ENCODE peak calls at places on chromosomes 3 and 15, in five cellular contexts. F, L, Z, Y and E are unnamed samples.
A peak's percentile ranks its signal among the peaks of the same experiment; 100 is the strongest.

GRCh38 chr3:14576163-14576562 is 36.0 kb upstream of the GRIP2 start:
- DNase-seq in Z (no peak), L (no peak), F (no peak), Y (no peak), E (no peak)

GRCh38 chr3:120506076-120506827 is 55.5 kb upstream of the FSTL1 start:
- DNase-seq in L (no peak), Y (no peak), F (no peak), Z (no peak), E (no peak)

GRCh38 chr3:53721187-53721946 is 124.9 kb downstream of the CHDH start:
- DNase-seq in F (no peak), Y (no peak), Z (no peak), L (no peak), E (no peak)

GRCh38 chr15:56428821-56429458 is 36.0 kb downstream of the MNS1 start:
- DNase-seq in L (no peak), Z (no peak), F (no peak), Y (no peak), E (no peak)

GRCh38 chr3:27680517-27681246 is 41.4 kb downstream of the EOMES start:
- DNase-seq in L (no peak), Z (peak; percentile 62), Y (no peak), F (no peak), E (peak; percentile 58)

GRCh38 chr3:45225465-45226205 is 452 bp downstream of the TMEM158 start:
- DNase-seq in F (no peak), L (peak; percentile 49), Y (no peak), Z (peak; percentile 18), E (peak; percentile 53)

GRCh38 chr15:25534293-25534692 is 95.5 kb upstream of the UBE3A start:
- DNase-seq in F (no peak), Z (no peak), Y (no peak), L (no peak), E (no peak)

GRCh38 chr15:78243491-78243941 is 9.2 kb upstream of the ACSBG1 start:
- DNase-seq in Y (peak; percentile 50), Z (peak; percentile 86), L (peak; percentile 71), F (no peak), E (no peak)

GRCh38 chr15:74400915-74401757 is 32.6 kb downstream of the SEMA7A start:
- DNase-seq in Y (no peak), F (no peak), Z (peak; percentile 51), L (no peak), E (no peak)

GRCh38 chr3:157110761-157111238 is 49.1 kb downstream of the CCNL1 start:
- DNase-seq in Z (no peak), L (peak; percentile 59), F (no peak), Y (no peak), E (no peak)

GRCh38 chr15:64016257-64016656 is 30.0 kb downstream of the DAPK2 start:
- DNase-seq in Y (no peak), F (no peak), L (no peak), Z (no peak), E (no peak)

GRCh38 chr15:75502360-75502759 is 50.9 kb upstream of the SIN3A start:
- DNase-seq in Y (no peak), L (no peak), Z (no peak), F (no peak), E (no peak)

GRCh38 chr15:39118510-39118909 is 462.4 kb upstream of the THBS1 start:
- DNase-seq in Y (no peak), Z (no peak), F (no peak), L (no peak), E (no peak)

GRCh38 chr15:29924750-29925149 is 102.5 kb upstream of the TJP1 start:
- DNase-seq in F (no peak), Y (peak; percentile 46), L (peak; percentile 45), Z (no peak), E (peak; percentile 86)

GRCh38 chr3:158532099-158532734 is 38.8 kb upstream of the MLF1 start:
- DNase-seq in Z (peak; percentile 21), Y (no peak), F (no peak), L (no peak), E (no peak)

GRCh38 chr3:112020653-112021052 is 13.9 kb upstream of the TMPRSS7 start:
- DNase-seq in Y (no peak), Z (peak; percentile 8), L (no peak), F (no peak), E (no peak)

GRCh38 chr3:52280046-52280445 is 1.6 kb upstream of the WDR82 start:
- DNase-seq in L (no peak), Y (no peak), Z (no peak), F (no peak), E (no peak)

GRCh38 chr3:13932578-13933295 is 52.9 kb upstream of the WNT7A start:
- DNase-seq in F (no peak), Z (peak; percentile 4), L (peak; percentile 40), Y (no peak), E (no peak)

GRCh38 chr15:89127054-89127702 is 38.9 kb downstream of the ABHD2 start:
- DNase-seq in L (no peak), Z (no peak), Y (peak; percentile 24), F (no peak), E (no peak)

GRCh38 chr3:923161-923910 is 169.5 kb upstream of the CNTN6 start:
- DNase-seq in Z (no peak), L (no peak), F (no peak), Y (no peak), E (no peak)

GRCh38 chr3:115233021-115233420 is 85.9 kb upstream of the ZBTB20 start:
- DNase-seq in L (no peak), Z (no peak), Y (no peak), F (no peak), E (no peak)

GRCh38 chr3:89179355-89179997 is 72.1 kb downstream of the EPHA3 start:
- DNase-seq in Z (no peak), Y (no peak), F (no peak), L (no peak), E (no peak)

GRCh38 chr15:58629625-58630024 is 119.9 kb downstream of the ADAM10 start:
- DNase-seq in F (no peak), Y (no peak), Z (peak; percentile 15), L (no peak), E (no peak)

GRCh38 chr15:58731756-58732535 is 17.6 kb downstream of the ADAM10 start:
- DNase-seq in F (no peak), Y (no peak), Z (no peak), L (no peak), E (no peak)

GRCh38 chr15:70835415-70835814 is 18.5 kb downstream of the LARP6 start:
- DNase-seq in L (peak; percentile 67), Y (no peak), Z (no peak), F (no peak), E (no peak)

GRCh38 chr3:63654246-63654645 is 1.8 kb downstream of the SNTN start:
- DNase-seq in F (no peak), Z (no peak), L (no peak), Y (no peak), E (no peak)

GRCh38 chr3:136903899-136904298 is 41.9 kb downstream of the NCK1 start:
- DNase-seq in Z (no peak), Y (no peak), L (no peak), F (no peak), E (no peak)

GRCh38 chr15:63888146-63888545 is 54.4 kb upstream of the HERC1 start:
- DNase-seq in F (no peak), Z (no peak), Y (no peak), L (no peak), E (no peak)

GRCh38 chr15:31975446-31976229 is 54.7 kb upstream of the CHRNA7 start:
- DNase-seq in F (no peak), Z (no peak), L (no peak), Y (peak; percentile 29), E (peak; percentile 59)

GRCh38 chr15:76799760-76800159 is 105.4 kb downstream of the SCAPER start:
- DNase-seq in Z (no peak), L (no peak), Y (no peak), F (no peak), E (no peak)

GRCh38 chr15:30877070-30877469 is 26.6 kb upstream of the FAN1 start:
- DNase-seq in F (no peak), L (no peak), Y (no peak), Z (no peak), E (no peak)

GRCh38 chr3:182636646-182637045 is 156.7 kb upstream of the ATP11B start:
- DNase-seq in Z (no peak), F (no peak), Y (no peak), L (no peak), E (no peak)

GRCh38 chr15:60592386-60593339 is 113.7 kb upstream of the ICE2 start:
- DNase-seq in Y (peak; percentile 89), F (no peak), L (peak; percentile 89), Z (peak; percentile 92), E (no peak)
- TF ChIP-seq POLR2A in Y (peak; percentile 86), F (peak; percentile 87), L (peak; percentile 57), Z (peak; percentile 87), E (peak; percentile 72)

GRCh38 chr3:42013652-42014442 is 51.9 kb upstream of the ULK4 start:
- DNase-seq in L (peak; percentile 61), Z (peak; percentile 41), Y (peak; percentile 42), F (no peak), E (no peak)
- TF ChIP-seq POLR2A in L (peak; percentile 25), Z (no peak), Y (no peak), F (no peak), E (no peak)

DNA sequence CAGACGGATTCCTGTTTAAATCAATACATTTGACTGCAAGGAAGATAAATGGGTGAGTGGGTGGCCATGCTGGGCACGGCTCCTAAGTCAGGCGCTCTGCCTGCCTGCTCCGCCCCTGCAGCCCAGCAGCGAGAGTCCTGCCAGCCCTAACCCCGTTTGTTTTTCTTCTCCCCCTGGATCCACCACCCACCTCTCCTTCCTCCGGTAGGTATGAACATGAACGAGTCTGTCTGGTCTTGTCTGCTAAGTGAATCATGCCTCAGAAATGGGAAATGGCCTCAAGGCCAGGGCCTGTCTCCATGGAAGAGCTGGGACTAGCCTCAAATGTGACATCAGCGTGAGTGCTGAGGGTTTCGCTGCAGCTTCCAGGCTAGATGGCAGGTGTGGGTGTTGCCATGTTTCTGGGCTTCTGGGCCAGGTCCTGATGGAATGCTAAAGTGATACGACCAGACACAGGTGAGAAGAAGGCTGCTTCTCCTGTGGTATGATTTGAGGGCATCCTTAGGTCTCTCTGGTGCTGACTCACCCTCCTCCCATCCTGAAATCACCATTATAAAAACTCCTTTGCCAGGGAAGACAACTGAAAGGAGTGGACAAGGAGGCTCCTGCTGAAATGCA is 5.6 kb upstream of the FEM1B start:
- DNase-seq in Y (no peak), Z (peak; percentile 86), L (no peak), F (no peak), E (no peak)
- TF ChIP-seq POLR2A in Y (no peak), Z (peak; percentile 39), L (peak; percentile 9), F (no peak), E (no peak)

DNA sequence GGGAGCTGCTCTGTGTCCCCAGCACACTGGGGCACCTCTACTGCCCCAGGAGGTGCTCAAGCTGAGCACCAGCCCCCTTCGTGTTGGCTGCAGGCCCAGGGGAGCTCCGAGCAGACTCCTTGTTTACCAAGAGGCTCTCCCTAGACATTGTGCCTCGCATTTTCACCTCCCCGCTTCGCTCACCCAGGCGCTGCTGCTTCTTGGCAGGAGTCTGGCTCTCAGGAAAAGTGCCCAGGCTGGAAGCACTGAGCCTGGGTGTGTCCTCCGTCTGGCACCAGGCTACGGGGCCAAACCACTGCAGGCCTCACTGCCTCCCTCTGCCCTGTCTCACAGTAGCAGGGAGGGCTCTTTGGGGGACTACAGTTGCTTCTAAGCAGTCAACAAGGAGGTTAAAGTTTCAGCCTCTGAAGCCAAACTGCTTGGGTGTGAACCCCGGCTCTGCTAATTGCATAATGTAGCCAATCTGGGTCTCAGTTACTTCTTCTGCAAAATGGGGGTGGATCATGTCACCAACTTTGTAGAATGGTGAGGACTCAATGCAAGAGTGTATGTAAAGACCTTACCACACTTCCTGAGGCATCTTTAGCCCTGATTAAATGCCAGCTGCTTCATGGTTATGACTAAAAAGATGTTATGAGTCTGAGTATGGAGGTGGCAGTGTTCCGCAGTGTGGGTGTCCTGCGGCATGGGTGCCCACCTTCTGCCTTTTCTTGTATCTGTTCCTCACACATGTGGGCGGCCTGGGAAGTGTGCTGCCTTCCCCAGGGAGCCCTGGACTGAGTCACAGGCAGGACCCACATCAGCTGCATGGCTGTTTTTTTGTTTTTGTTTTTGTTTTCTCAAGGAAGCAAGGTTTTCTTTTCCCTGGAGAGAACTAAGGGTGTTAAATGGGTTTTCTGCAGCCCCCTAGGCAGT is 88.9 kb downstream of the CLSTN2 start:
- DNase-seq in Y (no peak), F (no peak), Z (no peak), L (peak; percentile 75), E (no peak)
- TF ChIP-seq POLR2A in Y (no peak), F (no peak), Z (no peak), L (no peak), E (no peak)